ENCODE peak calls at places on chromosome 14, in five cellular contexts. One of them, this sample, is unnamed.

GRCh38 chr14:93936245-93936644 is 9.1 kb downstream of the FAM181A start:
- DNase-seq in fibroblast of lung: no peak
- DNase-seq in neural crest cell: peak
- DNase-seq in K562: peak
- DNase-seq in OCI-LY7: peak
- DNase-seq in this sample: peak

GRCh38 chr14:93035917-93036651 is 79.6 kb downstream of the ITPK1 start:
- DNase-seq in K562: peak
- DNase-seq in neural crest cell: peak
- DNase-seq in OCI-LY7: no peak
- DNase-seq in fibroblast of lung: peak
- DNase-seq in this sample: no peak

GRCh38 chr14:73754911-73755360 is 40.8 kb upstream of the PNMA1 start:
- DNase-seq in neural crest cell: no peak
- DNase-seq in K562: no peak
- DNase-seq in fibroblast of lung: peak
- DNase-seq in OCI-LY7: no peak
- DNase-seq in this sample: no peak

GRCh38 chr14:100555436-100556067 is 31.7 kb downstream of the BEGAIN start:
- DNase-seq in neural crest cell: no peak
- DNase-seq in OCI-LY7: no peak
- DNase-seq in K562: no peak
- DNase-seq in fibroblast of lung: no peak
- DNase-seq in this sample: no peak

GRCh38 chr14:74333909-74334308 is 14.4 kb upstream of the VRTN start:
- DNase-seq in neural crest cell: no peak
- DNase-seq in OCI-LY7: no peak
- DNase-seq in K562: no peak
- DNase-seq in fibroblast of lung: peak
- DNase-seq in this sample: no peak

GRCh38 chr14:35387209-35387608 is 17.3 kb downstream of the NFKBIA start:
- DNase-seq in fibroblast of lung: no peak
- DNase-seq in neural crest cell: no peak
- DNase-seq in OCI-LY7: no peak
- DNase-seq in K562: no peak
- DNase-seq in this sample: no peak

GRCh38 chr14:54828031-54828430 is 74.6 kb downstream of the GCH1 start:
- DNase-seq in fibroblast of lung: no peak
- DNase-seq in K562: no peak
- DNase-seq in neural crest cell: no peak
- DNase-seq in OCI-LY7: no peak
- DNase-seq in this sample: no peak

GRCh38 chr14:77458249-77458950 is 507 bp downstream of the AHSA1 start:
- DNase-seq in OCI-LY7: peak
- DNase-seq in neural crest cell: peak
- DNase-seq in K562: peak
- DNase-seq in fibroblast of lung: peak
- DNase-seq in this sample: peak

GRCh38 chr14:34843011-34843554 is 32.1 kb downstream of the BAZ1A start:
- DNase-seq in fibroblast of lung: peak
- DNase-seq in K562: peak
- DNase-seq in OCI-LY7: no peak
- DNase-seq in neural crest cell: no peak
- DNase-seq in this sample: peak

GRCh38 chr14:63632932-63633514 is 8.6 kb downstream of the WDR89 start:
- DNase-seq in OCI-LY7: peak
- DNase-seq in neural crest cell: no peak
- DNase-seq in fibroblast of lung: peak
- DNase-seq in K562: no peak
- DNase-seq in this sample: peak

GRCh38 chr14:31025335-31026075 is at the start of gene AP4S1:
- DNase-seq in fibroblast of lung: no peak
- DNase-seq in K562: peak
- DNase-seq in neural crest cell: peak
- DNase-seq in OCI-LY7: peak
- DNase-seq in this sample: peak

GRCh38 chr14:77436042-77436441 is 12.7 kb upstream of the NOXRED1 start:
- DNase-seq in OCI-LY7: no peak
- DNase-seq in K562: no peak
- DNase-seq in neural crest cell: no peak
- DNase-seq in fibroblast of lung: peak
- DNase-seq in this sample: no peak

GRCh38 chr14:24481622-24482324 is 26.3 kb downstream of the CMA1 start:
- DNase-seq in neural crest cell: peak
- DNase-seq in K562: peak
- DNase-seq in OCI-LY7: peak
- DNase-seq in fibroblast of lung: no peak
- DNase-seq in this sample: peak

GRCh38 chr14:91891721-91892220 is 24.4 kb upstream of the TC2N start:
- DNase-seq in fibroblast of lung: peak
- DNase-seq in neural crest cell: no peak
- DNase-seq in OCI-LY7: no peak
- DNase-seq in K562: no peak
- DNase-seq in this sample: no peak

GRCh38 chr14:87217023-87217422 is 776.0 kb downstream of the GALC start:
- DNase-seq in OCI-LY7: no peak
- DNase-seq in K562: no peak
- DNase-seq in neural crest cell: no peak
- DNase-seq in fibroblast of lung: no peak
- DNase-seq in this sample: no peak

GRCh38 chr14:56189306-56189705 is 71.1 kb downstream of the PELI2 start:
- DNase-seq in neural crest cell: no peak
- DNase-seq in K562: no peak
- DNase-seq in fibroblast of lung: peak
- DNase-seq in OCI-LY7: no peak
- DNase-seq in this sample: no peak

GRCh38 chr14:63245893-63246292 is 41.6 kb downstream of the RHOJ start:
- DNase-seq in neural crest cell: no peak
- DNase-seq in fibroblast of lung: peak
- DNase-seq in OCI-LY7: no peak
- DNase-seq in K562: no peak
- DNase-seq in this sample: no peak

GRCh38 chr14:61747342-61747741 is 14.9 kb upstream of the SNAPC1 start:
- DNase-seq in K562: no peak
- DNase-seq in neural crest cell: no peak
- DNase-seq in OCI-LY7: no peak
- DNase-seq in fibroblast of lung: no peak
- DNase-seq in this sample: no peak

GRCh38 chr14:37573355-37573754 is 21.7 kb downstream of the FOXA1 start:
- DNase-seq in neural crest cell: no peak
- DNase-seq in K562: no peak
- DNase-seq in OCI-LY7: no peak
- DNase-seq in fibroblast of lung: no peak
- DNase-seq in this sample: no peak

GRCh38 chr14:75307700-75308379 is 29.2 kb downstream of the FOS start:
- DNase-seq in neural crest cell: peak
- DNase-seq in K562: peak
- DNase-seq in OCI-LY7: peak
- DNase-seq in fibroblast of lung: peak
- DNase-seq in this sample: peak

GRCh38 chr14:103562385-103563088 is at the start of the genes BAG5 and COA8:
- DNase-seq in OCI-LY7: peak
- DNase-seq in neural crest cell: peak
- DNase-seq in fibroblast of lung: peak
- DNase-seq in K562: peak
- DNase-seq in this sample: peak

GRCh38 chr14:74429991-74430390 is 4.0 kb upstream of the SYNDIG1L start:
- DNase-seq in fibroblast of lung: no peak
- DNase-seq in K562: no peak
- DNase-seq in OCI-LY7: no peak
- DNase-seq in neural crest cell: no peak
- DNase-seq in this sample: no peak

GRCh38 chr14:103121846-103122577 is 1.2 kb upstream of the TNFAIP2 start:
- DNase-seq in K562: peak
- DNase-seq in neural crest cell: no peak
- DNase-seq in fibroblast of lung: peak
- DNase-seq in OCI-LY7: no peak
- DNase-seq in this sample: peak

GRCh38 chr14:68734231-68734732 is 58.6 kb downstream of the ZFP36L1 start:
- DNase-seq in OCI-LY7: peak
- DNase-seq in neural crest cell: no peak
- DNase-seq in K562: no peak
- DNase-seq in fibroblast of lung: peak
- DNase-seq in this sample: peak

GRCh38 chr14:64232095-64232830 is 61.9 kb downstream of the ESR2 start:
- DNase-seq in neural crest cell: no peak
- DNase-seq in fibroblast of lung: peak
- DNase-seq in K562: no peak
- DNase-seq in OCI-LY7: peak
- DNase-seq in this sample: peak

GRCh38 chr14:74501135-74501614 is 7.6 kb downstream of the ISCA2 start:
- DNase-seq in K562: peak
- DNase-seq in neural crest cell: peak
- DNase-seq in OCI-LY7: peak
- DNase-seq in fibroblast of lung: peak
- DNase-seq in this sample: no peak

GRCh38 chr14:28766505-28767238 is at the start of gene FOXG1:
- DNase-seq in neural crest cell: no peak
- DNase-seq in fibroblast of lung: peak
- DNase-seq in OCI-LY7: no peak
- DNase-seq in K562: peak
- DNase-seq in this sample: peak

GRCh38 chr14:68627868-68628604 is 164.8 kb downstream of the ZFP36L1 start:
- DNase-seq in neural crest cell: peak
- DNase-seq in OCI-LY7: no peak
- DNase-seq in K562: no peak
- DNase-seq in fibroblast of lung: peak
- DNase-seq in this sample: peak

GRCh38 chr14:69247691-69248440 is 12.1 kb upstream of the GALNT16 start:
- DNase-seq in fibroblast of lung: peak
- DNase-seq in K562: no peak
- DNase-seq in OCI-LY7: peak
- DNase-seq in neural crest cell: no peak
- DNase-seq in this sample: no peak